ENCODE peak calls at places on chromosomes 16 and 17, in seven cellular contexts. V, T, E, G, D, I and P are unnamed samples. For H3K4me1, the result is how much of the 10 kb centered on the place peaks cover.

GRCh38 chr16:72935896-72936295 is 112.0 kb downstream of the ZFHX3 start:
- DNase-seq in V (no peak), T (no peak), E (peak), G (no peak), D (no peak), I (no peak), P (no peak)

GRCh38 chr16:89320717-89321501 is 103.4 kb downstream of the ZNF778 start:
- DNase-seq in V (no peak), T (no peak), E (peak), G (peak), D (no peak), I (peak), P (peak)

GRCh38 chr16:88376835-88377726 is 5.7 kb upstream of the ZNF469 start:
- DNase-seq in V (no peak), T (no peak), E (no peak), G (no peak), D (no peak), I (no peak), P (no peak)

GRCh38 chr17:59487161-59487873 is 78.1 kb upstream of the DHX40 start:
- DNase-seq in V (no peak), T (no peak), E (no peak), G (no peak), D (no peak), I (no peak), P (no peak)

GRCh38 chr16:2027024-2028010 is 615 bp downstream of the NHERF2 start:
- DNase-seq in V (peak), T (no peak), E (no peak), G (peak), D (no peak), I (peak), P (no peak)

GRCh38 chr16:2386990-2387389 is 42.3 kb upstream of the CCNF start:
- DNase-seq in V (no peak), T (no peak), E (no peak), G (no peak), D (no peak), I (no peak), P (no peak)

GRCh38 chr17:29179232-29180036 is 764 bp downstream of the MYO18A start:
- DNase-seq in V (peak), T (peak), E (peak), G (no peak), D (peak), I (peak), P (peak)

GRCh38 chr17:73013816-73014663 is 78.4 kb downstream of the SLC39A11 start:
- DNase-seq in V (no peak), T (no peak), E (no peak), G (peak), D (no peak), I (no peak), P (no peak)

GRCh38 chr17:49579522-49579921 is 3.9 kb downstream of the NXPH3 start:
- DNase-seq in V (no peak), T (no peak), E (no peak), G (no peak), D (no peak), I (no peak), P (no peak)

GRCh38 chr17:15377608-15378007 is 36.2 kb upstream of the TEKT3 start:
- DNase-seq in V (no peak), T (no peak), E (peak), G (peak), D (no peak), I (no peak), P (no peak)

GRCh38 chr17:76491271-76492184 is 9.7 kb downstream of the RHBDF2 start:
- DNase-seq in V (no peak), T (no peak), E (no peak), G (no peak), D (no peak), I (peak), P (no peak)

GRCh38 chr16:4179020-4179419 is 62.8 kb upstream of the ADCY9 start:
- DNase-seq in V (no peak), T (peak), E (peak), G (peak), D (peak), I (no peak), P (no peak)

GRCh38 chr16:4846503-4846900 is 586 bp downstream of the GLYR1 start:
- DNase-seq in V (peak), T (no peak), E (peak), G (peak), D (no peak), I (peak), P (peak)

GRCh38 chr17:1422907-1423306 is 22.9 kb upstream of the YWHAE start:
- DNase-seq in V (peak), T (no peak), E (no peak), G (peak), D (no peak), I (no peak), P (no peak)

GRCh38 chr17:31329221-31329620 is 7.8 kb upstream of the EVI2A start:
- DNase-seq in V (no peak), T (no peak), E (no peak), G (peak), D (no peak), I (no peak), P (no peak)

GRCh38 chr17:64331946-64332493 is 58.6 kb downstream of the PECAM1 start:
- DNase-seq in V (peak), T (no peak), E (no peak), G (no peak), D (peak), I (peak), P (no peak)

GRCh38 chr16:47774661-47775060 is 313.5 kb downstream of the PHKB start:
- DNase-seq in V (no peak), T (no peak), E (no peak), G (peak), D (no peak), I (no peak), P (peak)

GRCh38 chr17:58341861-58342475 is 10.0 kb downstream of the SUPT4H1 start:
- DNase-seq in V (no peak), T (no peak), E (no peak), G (no peak), D (no peak), I (no peak), P (no peak)

GRCh38 chr17:50191070-50192045 is 10.1 kb downstream of the COL1A1 start:
- DNase-seq in V (no peak), T (no peak), E (no peak), G (peak), D (no peak), I (no peak), P (no peak)

GRCh38 chr17:81414751-81415516 is 19.7 kb downstream of the BAHCC1 start:
- DNase-seq in V (no peak), T (no peak), E (no peak), G (no peak), D (no peak), I (no peak), P (no peak)

GRCh38 chr17:29663155-29663554 is 40.4 kb upstream of the CORO6 start:
- DNase-seq in V (no peak), T (no peak), E (no peak), G (peak), D (no peak), I (peak), P (no peak)

GRCh38 chr16:81175325-81175891 is 63.1 kb upstream of the BCO1 start:
- DNase-seq in V (no peak), T (no peak), E (no peak), G (peak), D (no peak), I (no peak), P (no peak)

GRCh38 chr16:86479419-86479818 is 30.9 kb upstream of the FOXF1 start:
- DNase-seq in V (no peak), T (no peak), E (no peak), G (peak), D (no peak), I (no peak), P (no peak)

GRCh38 chr17:82933911-82934310 is 94.1 kb upstream of the ZNF750 start:
- DNase-seq in V (no peak), T (peak), E (peak), G (no peak), D (no peak), I (no peak), P (peak)

GRCh38 chr17:45307290-45308015 is 9.4 kb downstream of the MAP3K14 start:
- DNase-seq in V (peak), T (peak), E (peak), G (peak), D (peak), I (no peak), P (no peak)

GRCh38 chr16:46688101-46688656 is 799 bp downstream of the VPS35 start:
- DNase-seq in V (peak), T (no peak), E (no peak), G (peak), D (no peak), I (no peak), P (peak)

GRCh38 chr16:58393138-58393504 is 850 bp downstream of the GINS3 start:
- DNase-seq in V (no peak), T (no peak), E (no peak), G (no peak), D (no peak), I (peak), P (no peak)

GRCh38 chr17:7046127-7046724 is 2.3 kb upstream of the SLC16A11 start:
- DNase-seq in V (no peak), T (no peak), E (peak), G (no peak), D (peak), I (no peak), P (peak)

GRCh38 chr16:73147958-73148357 is 100.0 kb upstream of the ZFHX3 start:
- DNase-seq in V (no peak), T (no peak), E (no peak), G (no peak), D (no peak), I (no peak), P (no peak)

GRCh38 chr17:5042152-5043022 is 7.2 kb upstream of the SLC52A1 start:
- DNase-seq in V (no peak), T (no peak), E (no peak), G (no peak), D (no peak), I (peak), P (no peak)

GRCh38 chr17:1629647-1630310 is 1.1 kb upstream of the SLC43A2 start:
- DNase-seq in V (peak), T (no peak), E (peak), G (peak), D (no peak), I (peak), P (peak)

GRCh38 chr16:89690392-89690901 is 4.0 kb downstream of the CDK10 start:
- DNase-seq in V (no peak), T (no peak), E (no peak), G (no peak), D (no peak), I (no peak), P (no peak)

GRCh38 chr16:15874745-15875314 is 13.6 kb downstream of the CEP20 start:
- DNase-seq in V (peak), T (peak), E (peak), G (peak), D (peak), I (peak), P (peak)

GRCh38 chr17:76179496-76180467 is 38.7 kb upstream of the FOXJ1 start:
- DNase-seq in V (no peak), T (no peak), E (no peak), G (peak), D (no peak), I (peak), P (no peak)

GRCh38 chr16:822909-823297 is 22.4 kb upstream of the GNG13 start:
- DNase-seq in V (no peak), T (no peak), E (no peak), G (no peak), D (no peak), I (no peak), P (no peak)

GRCh38 chr17:65008877-65009276 is 47.7 kb downstream of the GNA13 start:
- DNase-seq in V (no peak), T (no peak), E (no peak), G (no peak), D (no peak), I (no peak), P (no peak)

GRCh38 chr17:8016632-8017424 is 14.4 kb downstream of the GUCY2D start:
- DNase-seq in V (peak), T (no peak), E (peak), G (no peak), D (no peak), I (peak), P (peak)

GRCh38 chr16:77212736-77213541 is 13.7 kb downstream of the SYCE1L start:
- DNase-seq in V (peak), T (peak), E (peak), G (no peak), D (peak), I (peak), P (peak)

DNA sequence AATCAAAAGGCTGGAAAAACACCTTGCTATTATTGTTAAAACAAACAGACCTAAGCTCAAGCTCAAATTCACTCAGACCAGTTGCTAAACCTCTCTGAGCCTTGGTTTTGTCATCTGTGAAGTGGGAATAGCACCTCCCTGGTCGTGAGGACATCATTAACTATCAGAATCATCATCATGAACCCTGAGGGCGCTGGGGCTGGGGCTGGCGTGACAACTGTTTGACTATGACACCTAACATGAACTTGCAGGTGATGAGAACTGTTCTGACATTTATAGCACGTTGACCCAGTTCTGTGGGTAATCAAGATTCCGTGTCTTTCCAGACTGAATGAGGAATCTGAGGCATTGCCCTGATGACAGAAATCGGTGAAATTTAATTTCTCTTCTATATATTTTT is 71.3 kb upstream of the CDH5 start:
- DNase-seq in V (no peak), T (no peak), E (no peak), G (no peak), D (no peak), I (no peak), P (peak)
- H3K4me1 ChIP-seq in V (under half), T (under half), E (under half), G (under half), D (under half), I (under half), P (under half)

GRCh38 chr17:42797067-42798007 is 1.2 kb downstream of the COA3 start:
- DNase-seq in V (no peak), T (no peak), E (peak), G (no peak), D (no peak), I (no peak), P (peak)
- TF ChIP-seq POLR2A in V (no peak), T (no peak), E (peak), G (peak), D (no peak), I (peak), P (no peak)

DNA sequence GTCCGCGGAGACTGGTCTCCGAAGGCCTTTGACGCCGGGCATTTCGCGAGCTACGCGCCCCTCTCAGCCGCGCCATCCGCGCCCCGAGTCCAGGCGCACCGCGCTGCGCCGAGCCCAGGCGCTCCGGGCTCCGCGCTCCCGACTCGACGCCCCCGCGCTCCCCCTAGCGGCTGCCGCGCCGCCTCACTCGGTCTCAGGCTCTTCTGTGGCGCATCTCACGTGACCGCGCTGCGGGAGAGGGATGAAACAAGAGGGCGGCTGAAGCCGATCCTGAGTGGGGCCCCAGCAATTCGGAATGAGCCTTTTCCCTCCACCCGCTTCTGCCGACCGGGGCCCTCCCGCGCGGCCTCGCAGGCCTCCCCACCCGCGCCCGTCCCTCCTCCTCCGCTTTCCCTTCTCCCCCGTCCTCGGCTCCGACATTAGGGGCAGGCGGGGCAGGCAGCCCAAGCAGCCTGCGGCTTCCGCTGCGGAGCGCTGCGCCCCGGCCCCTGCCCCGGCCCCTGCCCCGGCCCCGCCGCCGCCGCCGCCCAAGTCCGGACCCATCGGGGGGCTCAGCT is 42.5 kb upstream of the AMZ2 start:
- DNase-seq in V (peak), T (peak), E (peak), G (peak), D (peak), I (peak), P (peak)
- H3K27ac ChIP-seq in V (peak), T (peak), E (peak), G (peak), D (peak), I (no peak), P (peak)

DNA sequence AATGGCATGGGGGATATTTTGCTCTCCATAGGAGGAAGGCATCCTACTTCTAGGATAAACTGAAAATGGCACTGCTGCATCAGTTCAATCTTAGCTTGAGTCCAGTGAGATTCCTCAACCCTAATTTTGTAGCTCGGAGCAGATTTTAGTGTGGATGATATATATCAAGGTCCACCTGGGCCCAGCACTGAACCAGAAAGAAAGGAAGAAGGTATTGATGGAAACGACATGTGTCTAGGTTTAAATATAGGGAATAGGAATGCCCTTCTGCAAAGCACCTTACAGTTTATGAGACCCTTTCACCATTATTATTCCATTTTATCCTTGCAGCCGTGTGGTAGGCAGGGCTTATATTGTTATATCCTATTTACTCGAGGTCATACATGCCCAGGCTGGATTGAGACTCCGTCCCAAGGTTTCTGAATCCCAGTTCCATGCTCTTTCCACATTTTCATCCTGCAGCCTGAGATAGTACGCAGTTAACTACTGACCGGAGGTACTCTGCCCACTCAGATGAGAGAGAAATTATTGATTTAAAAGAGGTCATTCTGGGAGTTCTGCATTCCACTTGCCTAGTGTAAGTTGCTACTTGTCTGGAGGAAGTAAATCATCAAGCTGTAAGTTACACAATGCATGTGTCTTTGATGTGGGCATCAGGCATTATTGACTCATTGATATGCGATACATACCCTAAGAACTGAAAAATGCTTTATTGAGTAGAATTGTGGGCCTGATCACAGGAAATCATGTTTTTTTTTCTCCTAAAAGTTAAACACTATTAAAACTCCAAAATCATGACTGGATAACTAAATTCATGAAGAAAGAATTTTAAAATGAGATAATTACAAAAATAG is 10.1 kb downstream of the KRT39 start:
- DNase-seq in V (no peak), T (no peak), E (no peak), G (peak), D (no peak), I (no peak), P (no peak)
- H3K4me1 ChIP-seq in V (under half), T (under half), E (under half), G (under half), D (under half), I (under half), P (under half)